ENCODE peak calls at places on chromosomes 11 and 22, in five cellular contexts. W, L, C, G and Y are unnamed samples.

GRCh38 chr11:1888347-1888753 is 3.3 kb downstream of the PRR33 start:
- DNase-seq in W (peak), L (no peak), C (no peak), G (no peak), Y (peak)

GRCh38 chr22:31948002-31948401 is 3.7 kb downstream of the YWHAH start:
- DNase-seq in W (peak), L (no peak), C (no peak), G (peak), Y (no peak)

GRCh38 chr11:46778416-46778815 is 59.4 kb downstream of the F2 start:
- DNase-seq in W (no peak), L (no peak), C (no peak), G (no peak), Y (no peak)

GRCh38 chr11:38307455-38307854 is 1709.4 kb upstream of the RAG2 start:
- DNase-seq in W (no peak), L (no peak), C (no peak), G (no peak), Y (no peak)

GRCh38 chr22:40534379-40535188 is 101.9 kb downstream of the MRTFA start:
- DNase-seq in W (no peak), L (peak), C (peak), G (peak), Y (no peak)

GRCh38 chr11:2741006-2741376 is 41.2 kb upstream of the KCNQ1OT1 start:
- DNase-seq in W (peak), L (no peak), C (no peak), G (no peak), Y (no peak)

GRCh38 chr22:19991395-19991644 is 25.3 kb downstream of the ARVCF start:
- DNase-seq in W (peak), L (no peak), C (no peak), G (no peak), Y (peak)

GRCh38 chr22:39598017-39598965 is 27.7 kb downstream of the CACNA1I start:
- DNase-seq in W (peak), L (no peak), C (no peak), G (peak), Y (peak)

GRCh38 chr22:28029201-28029948 is 110.3 kb upstream of the PITPNB start:
- DNase-seq in W (peak), L (no peak), C (no peak), G (peak), Y (no peak)

GRCh38 chr11:95121687-95122086 is 32.0 kb downstream of the ENDOD1 start:
- DNase-seq in W (no peak), L (no peak), C (no peak), G (no peak), Y (no peak)

GRCh38 chr11:68057807-68058206 is 19.0 kb downstream of the TCIRG1 start:
- DNase-seq in W (no peak), L (no peak), C (no peak), G (no peak), Y (no peak)

GRCh38 chr11:9002920-9003572 is 755 bp downstream of the NRIP3 start:
- DNase-seq in W (no peak), L (no peak), C (no peak), G (no peak), Y (no peak)

GRCh38 chr11:102664001-102664752 is 39.0 kb upstream of the MMP20 start:
- DNase-seq in W (no peak), L (peak), C (no peak), G (no peak), Y (no peak)

GRCh38 chr11:112113539-112114457 is 27.1 kb downstream of the SDHD start:
- DNase-seq in W (no peak), L (peak), C (no peak), G (no peak), Y (no peak)

GRCh38 chr11:132650969-132651720 is 881.2 kb downstream of the OPCML start:
- DNase-seq in W (no peak), L (no peak), C (no peak), G (no peak), Y (no peak)

GRCh38 chr11:824942-825341 is 2.8 kb upstream of the CRACR2B start:
- DNase-seq in W (no peak), L (no peak), C (no peak), G (peak), Y (no peak)

GRCh38 chr11:94130589-94131362 is 2.1 kb downstream of the PANX1 start:
- DNase-seq in W (no peak), L (no peak), C (no peak), G (peak), Y (peak)

GRCh38 chr22:27492566-27493201 is 308.9 kb downstream of the MN1 start:
- DNase-seq in W (no peak), L (no peak), C (no peak), G (no peak), Y (no peak)